ENCODE peak calls at places on chromosomes 12 and 14, in nine cellular contexts. N is choroid plexus epithelial cell, Y is uterus, Q is activated B cell treated with CpG ODN at 0.5 μM for 24 hours, K is heart right ventricle, U is HFF-Myc, G is cardiac fibroblast, M is left ventricle myocardium inferior, L is Calu3. C is an unnamed sample.

GRCh38 chr12:95790025-95790911 is at the start of gene NTN4:
- DNase-seq in N (peak), Y (peak), Q (peak), K (peak), U (no peak), G (peak), M (peak), L (peak), C (no peak)

GRCh38 chr14:45743884-45744283 is 490.9 kb upstream of the MIS18BP1 start:
- DNase-seq in N (no peak), Y (no peak), Q (no peak), K (no peak), U (no peak), G (no peak), M (no peak), L (no peak), C (no peak)

GRCh38 chr14:90783344-90783743 is 32.9 kb downstream of the TTC7B start:
- DNase-seq in N (no peak), Y (no peak), Q (no peak), K (no peak), U (no peak), G (no peak), M (no peak), L (no peak), C (no peak)

GRCh38 chr14:36207500-36207899 is 31.0 kb upstream of the PTCSC3 start:
- DNase-seq in N (no peak), Y (no peak), Q (no peak), K (no peak), U (no peak), G (peak), M (no peak), L (no peak), C (no peak)

GRCh38 chr14:65210118-65210826 is 108.0 kb upstream of the MAX start:
- DNase-seq in N (peak), Y (no peak), Q (no peak), K (no peak), U (no peak), G (peak), M (no peak), L (no peak), C (no peak)

GRCh38 chr14:25400607-25401206 is 350.8 kb upstream of the STXBP6 start:
- DNase-seq in N (peak), Y (no peak), Q (no peak), K (peak), U (peak), G (peak), M (no peak), L (peak), C (no peak)

GRCh38 chr14:77251870-77252269 is 19.1 kb downstream of the NGB start:
- DNase-seq in N (no peak), Y (no peak), Q (no peak), K (no peak), U (no peak), G (no peak), M (no peak), L (no peak), C (no peak)

GRCh38 chr12:2292560-2292959 is 239.8 kb downstream of the CACNA1C start:
- DNase-seq in N (no peak), Y (no peak), Q (no peak), K (no peak), U (no peak), G (no peak), M (no peak), L (no peak), C (no peak)

GRCh38 chr14:93734086-93734822 is 54.0 kb downstream of the PRIMA1 start:
- DNase-seq in N (no peak), Y (peak), Q (no peak), K (no peak), U (no peak), G (no peak), M (no peak), L (no peak), C (no peak)

GRCh38 chr12:14993537-14994266 is 20.9 kb downstream of the PDE6H start:
- DNase-seq in N (peak), Y (no peak), Q (no peak), K (no peak), U (no peak), G (peak), M (no peak), L (no peak), C (no peak)

GRCh38 chr14:98906123-98906995 is 365.6 kb downstream of the BCL11B start:
- DNase-seq in N (no peak), Y (no peak), Q (no peak), K (no peak), U (no peak), G (peak), M (no peak), L (peak), C (no peak)

GRCh38 chr14:48693793-48694192 is 892.4 kb downstream of the RPS29 start:
- DNase-seq in N (no peak), Y (no peak), Q (no peak), K (no peak), U (no peak), G (no peak), M (no peak), L (no peak), C (no peak)

GRCh38 chr14:48686650-48687049 is 899.5 kb downstream of the RPS29 start:
- DNase-seq in N (no peak), Y (no peak), Q (no peak), K (no peak), U (no peak), G (no peak), M (no peak), L (no peak), C (no peak)

GRCh38 chr14:48690349-48690748 is 895.8 kb downstream of the RPS29 start:
- DNase-seq in N (peak), Y (no peak), Q (no peak), K (no peak), U (no peak), G (no peak), M (no peak), L (no peak), C (no peak)
- TF ChIP-seq CTCF in N (no peak), Y (no peak), Q (no peak), K (no peak), U (no peak), G (no peak), M (no peak), L (no peak), C (peak)

GRCh38 chr12:105280966-105281693 is 45.2 kb upstream of the APPL2 start:
- DNase-seq in N (no peak), Y (no peak), Q (no peak), K (no peak), U (no peak), G (no peak), M (no peak), L (peak), C (no peak)

GRCh38 chr12:105278043-105278697 is 42.2 kb upstream of the APPL2 start:
- DNase-seq in N (peak), Y (no peak), Q (no peak), K (no peak), U (no peak), G (peak), M (no peak), L (peak), C (no peak)

GRCh38 chr12:105275997-105276760 is 40.2 kb upstream of the APPL2 start:
- DNase-seq in N (no peak), Y (no peak), Q (no peak), K (no peak), U (no peak), G (no peak), M (no peak), L (no peak), C (no peak)

GRCh38 chr12:105281694-105282049 is 45.7 kb upstream of the APPL2 start:
- DNase-seq in N (no peak), Y (no peak), Q (no peak), K (no peak), U (no peak), G (no peak), M (no peak), L (peak), C (no peak)

DNA sequence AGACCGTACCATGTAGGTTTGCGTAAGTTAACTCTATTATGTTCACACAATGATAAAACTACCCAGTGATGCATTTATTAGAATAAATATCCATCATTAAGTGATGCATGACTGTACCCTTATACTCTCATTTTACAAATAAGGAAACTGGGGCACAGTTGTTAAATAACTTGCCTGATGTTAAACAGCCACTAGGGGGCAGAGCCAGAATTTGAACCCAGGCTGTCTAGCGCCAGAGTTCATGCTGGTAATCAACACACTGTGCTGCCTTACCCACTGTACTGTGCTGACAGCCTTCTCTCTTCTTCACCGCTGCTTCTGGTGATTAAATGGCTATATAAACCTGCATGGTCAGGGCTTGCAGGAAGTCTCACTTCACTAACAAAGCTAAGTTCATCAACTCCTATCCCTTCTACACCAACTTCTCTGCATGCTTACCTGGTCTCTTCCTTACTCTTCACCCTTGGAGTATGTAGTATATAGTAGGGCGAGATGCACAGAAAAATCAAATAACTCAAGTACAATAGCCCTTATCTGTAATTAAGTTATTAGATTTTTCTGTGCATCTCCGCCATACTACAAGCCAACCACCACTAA is 43.6 kb upstream of the APPL2 start:
- DNase-seq in N (peak), Y (no peak), Q (no peak), K (peak), U (no peak), G (peak), M (no peak), L (peak), C (no peak)
- TF ChIP-seq CTCF in N (peak), Y (peak), Q (no peak), K (peak), U (peak), G (peak), M (peak), L (peak), C (peak)

DNA sequence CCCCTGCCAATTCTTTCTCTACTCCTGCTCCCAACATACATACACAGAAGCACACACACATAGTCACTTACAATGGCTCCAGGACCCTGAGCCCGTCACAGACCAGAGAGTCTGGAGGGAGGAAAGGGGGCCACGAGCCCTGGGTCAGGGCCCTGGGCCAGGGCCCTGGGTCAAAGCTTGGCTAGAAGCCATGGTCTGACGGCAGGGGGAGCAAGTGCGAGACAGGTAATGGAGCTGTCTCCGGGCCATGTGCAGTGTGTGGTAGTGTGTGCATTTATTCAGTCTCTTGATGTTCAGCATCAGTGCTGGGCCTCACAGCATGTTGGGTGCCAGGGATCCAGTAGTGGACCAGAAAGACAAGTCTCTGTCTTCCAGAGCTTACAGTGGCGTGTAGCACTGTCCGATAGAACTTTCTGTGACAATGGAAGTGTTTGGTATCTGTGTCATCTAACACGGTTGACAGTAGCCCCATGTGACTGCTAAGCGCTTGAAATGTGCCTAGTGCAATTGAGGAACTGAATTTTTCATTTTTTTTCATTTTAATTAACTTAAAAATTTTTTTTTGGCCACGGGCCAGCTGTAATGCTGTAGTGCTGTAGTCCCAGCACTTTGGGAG is 4.2 kb upstream of the RABGGTA start:
- DNase-seq in N (no peak), Y (no peak), Q (no peak), K (no peak), U (no peak), G (no peak), M (no peak), L (no peak), C (no peak)
- TF ChIP-seq CTCF in N (no peak), Y (no peak), Q (no peak), K (no peak), U (no peak), G (no peak), M (no peak), L (no peak), C (no peak)

GRCh38 chr14:75022655-75023054 is 19.9 kb downstream of the EIF2B2 start:
- DNase-seq in N (peak), Y (no peak), Q (no peak), K (peak), U (no peak), G (no peak), M (peak), L (peak), C (no peak)
- TF ChIP-seq CTCF in N (peak), Y (no peak), Q (no peak), K (peak), U (peak), G (peak), M (peak), L (no peak), C (peak)

GRCh38 chr12:12353807-12354206 is 3.1 kb upstream of the BORCS5 start:
- DNase-seq in N (no peak), Y (peak), Q (no peak), K (no peak), U (no peak), G (no peak), M (no peak), L (no peak), C (no peak)

GRCh38 chr12:12350868-12351463 is 924 bp upstream of the MANSC1 start:
- DNase-seq in N (no peak), Y (no peak), Q (no peak), K (no peak), U (no peak), G (no peak), M (no peak), L (peak), C (no peak)

GRCh38 chr12:12353276-12353675 is 3.2 kb upstream of the MANSC1 start:
- DNase-seq in N (no peak), Y (no peak), Q (no peak), K (no peak), U (no peak), G (no peak), M (no peak), L (no peak), C (no peak)

DNA sequence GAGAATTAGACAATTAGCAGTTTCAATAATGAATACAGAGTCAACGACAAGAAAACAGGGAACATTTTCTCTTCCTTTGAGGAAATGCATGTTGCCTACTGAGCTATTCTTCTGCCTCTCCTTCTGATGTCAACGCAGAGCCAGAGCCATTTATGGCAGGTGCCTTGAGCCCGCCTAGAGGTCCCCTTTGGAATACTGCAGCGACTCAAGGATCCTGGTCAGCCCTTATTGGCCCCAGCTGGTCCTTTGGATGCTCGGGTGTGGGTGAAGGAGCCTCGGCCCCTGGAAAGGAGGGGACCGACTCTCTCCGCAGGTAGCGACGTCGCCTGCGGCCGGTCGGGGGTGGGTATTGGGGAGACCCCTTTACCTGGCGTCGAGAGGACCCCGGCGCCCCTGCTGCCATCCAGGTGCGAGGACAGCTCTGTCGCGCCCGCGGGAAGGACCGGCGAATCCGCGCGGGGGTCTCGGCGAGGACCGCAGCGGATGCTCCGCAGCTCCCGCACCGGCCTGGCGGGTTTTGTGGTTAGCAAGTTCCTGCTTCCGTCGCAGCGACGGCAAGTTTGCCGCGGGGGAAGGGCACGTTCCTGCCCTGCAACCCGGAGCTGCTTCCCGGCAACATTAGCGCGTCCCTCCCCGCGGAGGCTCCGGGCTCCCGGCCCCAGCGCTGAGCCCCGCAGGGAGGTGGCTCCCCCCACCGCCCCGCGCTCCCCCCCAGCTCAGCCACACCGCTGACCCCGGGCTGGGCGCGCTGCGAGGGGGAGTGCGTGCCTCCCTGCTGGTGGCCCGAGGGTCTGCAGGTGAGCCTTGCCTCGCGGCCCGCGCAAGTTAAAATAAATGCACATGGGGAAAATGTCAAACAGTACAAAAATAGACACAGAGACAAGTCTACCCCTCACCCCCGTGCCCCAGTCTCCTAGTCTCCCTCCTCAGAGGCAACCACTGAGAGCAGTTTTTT is at the start of gene MANSC1:
- DNase-seq in N (peak), Y (peak), Q (peak), K (peak), U (no peak), G (peak), M (peak), L (peak), C (no peak)
- TF ChIP-seq CTCF in N (peak), Y (peak), Q (no peak), K (peak), U (peak), G (peak), M (peak), L (peak), C (no peak)

GRCh38 chr12:117526756-117527479 is 165.5 kb upstream of the NOS1 start:
- DNase-seq in N (no peak), Y (no peak), Q (no peak), K (no peak), U (no peak), G (no peak), M (no peak), L (no peak), C (no peak)
- TF ChIP-seq CTCF in N (no peak), Y (no peak), Q (no peak), K (no peak), U (no peak), G (no peak), M (no peak), L (no peak), C (no peak)

DNA sequence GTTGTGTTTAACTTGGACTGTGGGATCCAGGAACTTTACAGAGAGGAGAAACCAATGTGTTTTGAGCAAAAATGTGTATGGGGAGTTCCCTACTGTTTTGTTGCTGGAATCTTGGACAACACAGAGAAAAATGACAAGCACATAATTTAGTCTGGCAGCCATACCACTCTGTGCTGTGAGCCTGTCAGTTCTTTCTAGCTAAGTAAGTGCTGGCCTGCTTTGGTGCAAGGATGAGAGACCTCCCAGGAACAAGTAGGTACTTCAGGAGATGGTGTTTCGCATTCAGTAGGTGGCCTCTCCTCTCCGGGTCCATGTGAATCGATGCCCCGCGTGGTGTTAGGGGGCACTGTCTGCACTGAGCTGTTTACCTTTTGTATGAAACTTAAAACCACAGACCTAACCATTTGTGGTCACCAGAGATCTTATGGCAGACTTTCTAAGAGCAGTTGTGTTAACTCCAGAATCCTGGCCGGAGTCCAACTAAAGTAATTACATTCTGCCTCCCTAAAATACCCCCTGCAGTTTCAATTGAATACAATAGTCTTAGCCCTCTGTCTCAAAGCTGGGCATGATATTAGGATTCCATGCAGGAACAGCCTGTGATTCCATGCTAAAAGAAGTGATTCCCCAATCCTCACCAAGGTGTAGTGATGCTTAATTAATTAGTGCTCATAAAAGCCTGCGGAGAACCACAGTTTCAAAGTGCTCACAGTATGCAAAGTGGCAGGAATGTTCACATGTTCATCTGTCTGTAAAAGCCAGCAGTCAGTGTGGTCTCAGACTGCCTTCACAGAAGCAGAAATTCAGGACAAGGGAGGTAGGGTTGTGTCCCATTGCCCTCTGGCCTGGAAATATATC is 64.2 kb downstream of the LLPH start:
- DNase-seq in N (peak), Y (no peak), Q (no peak), K (no peak), U (peak), G (peak), M (no peak), L (peak), C (no peak)
- TF ChIP-seq CTCF in N (peak), Y (no peak), Q (no peak), K (no peak), U (peak), G (no peak), M (no peak), L (no peak), C (no peak)

GRCh38 chr14:74400328-74400727 is 25.7 kb downstream of the SYNDIG1L start:
- DNase-seq in N (peak), Y (no peak), Q (no peak), K (no peak), U (no peak), G (peak), M (no peak), L (peak), C (no peak)
- TF ChIP-seq CTCF in N (peak), Y (no peak), Q (no peak), K (no peak), U (no peak), G (peak), M (no peak), L (no peak), C (no peak)

DNA sequence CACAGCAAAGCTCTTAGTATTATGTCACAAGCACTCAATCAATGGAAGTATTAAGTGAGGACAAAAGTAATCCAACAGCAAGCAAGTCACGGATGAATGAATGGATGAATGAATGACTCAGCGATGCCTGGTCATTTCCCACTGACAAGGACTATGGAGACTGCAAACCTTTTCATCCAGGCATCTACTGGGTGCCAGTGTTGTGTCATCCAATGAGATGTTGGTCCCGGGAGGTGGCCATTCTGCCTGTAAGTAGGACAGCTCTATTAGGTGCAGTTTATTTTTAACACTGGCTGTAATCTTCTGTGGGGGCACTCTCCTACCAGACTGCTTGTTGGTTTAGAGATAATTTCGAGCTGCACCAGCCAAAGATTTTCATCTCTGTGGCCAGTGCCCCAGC is 39.4 kb downstream of the STAB2 start:
- DNase-seq in N (no peak), Y (peak), Q (no peak), K (peak), U (no peak), G (no peak), M (peak), L (peak), C (no peak)
- TF ChIP-seq CTCF in N (no peak), Y (no peak), Q (no peak), K (no peak), U (no peak), G (no peak), M (peak), L (no peak), C (peak)

C was measured in D721Med.